ENCODE peak calls at places on chromosomes 12 and 14, in four cellular contexts. Z, J, G and I are unnamed samples.

GRCh38 chr12:85755760-85756159 is 80.4 kb downstream of the RASSF9 start:
- DNase-seq in Z (no peak), J (peak; percentile 86), G (no peak), I (peak; percentile 45)

GRCh38 chr14:60151715-60152114 is 13.5 kb downstream of the DHRS7 start:
- DNase-seq in G (peak; percentile 86), Z (peak; percentile 90), J (peak; percentile 94), I (peak; percentile 97)

GRCh38 chr14:65588426-65589140 is 176.1 kb downstream of the FUT8 start:
- DNase-seq in Z (no peak), G (no peak), J (no peak), I (no peak)

GRCh38 chr12:54689984-54690383 is 41.8 kb upstream of the DCD start:
- DNase-seq in G (no peak), Z (no peak), J (no peak), I (peak; percentile 9)

GRCh38 chr14:44649056-44649455 is 142.0 kb upstream of the FSCB start:
- DNase-seq in J (no peak), G (no peak), Z (no peak), I (no peak)

GRCh38 chr12:115761784-115762183 is 515.7 kb downstream of the MED13L start:
- DNase-seq in G (no peak), Z (no peak), J (no peak), I (no peak)

GRCh38 chr12:54859502-54859901 is 5.2 kb downstream of the MUCL1 start:
- DNase-seq in G (no peak), J (no peak), Z (no peak), I (no peak)

GRCh38 chr12:98490491-98491453 is 24.6 kb upstream of the TMPO start:
- DNase-seq in G (peak; percentile 86), Z (peak; percentile 96), J (peak; percentile 75), I (peak; percentile 86)

GRCh38 chr12:92070864-92071445 is 74.7 kb downstream of the BTG1 start:
- DNase-seq in Z (no peak), G (no peak), J (no peak), I (no peak)

GRCh38 chr12:82299617-82300016 is 58.6 kb downstream of the CCDC59 start:
- DNase-seq in G (no peak), Z (no peak), J (peak; percentile 8), I (peak; percentile 28)

GRCh38 chr14:70638416-70638815 is 3.3 kb upstream of the TTC9 start:
- DNase-seq in G (no peak), Z (no peak), J (no peak), I (no peak)

GRCh38 chr14:21024668-21025373 is at the start of gene NDRG2:
- DNase-seq in G (peak; percentile 87), J (no peak), Z (peak; percentile 72), I (peak; percentile 37)

GRCh38 chr14:100818221-100818699 is 7.7 kb upstream of the MEG3 start:
- DNase-seq in J (no peak), G (no peak), Z (no peak), I (no peak)

GRCh38 chr14:28142400-28143015 is 624.1 kb upstream of the FOXG1 start:
- DNase-seq in Z (no peak), J (peak; percentile 1), G (no peak), I (no peak)

DNA sequence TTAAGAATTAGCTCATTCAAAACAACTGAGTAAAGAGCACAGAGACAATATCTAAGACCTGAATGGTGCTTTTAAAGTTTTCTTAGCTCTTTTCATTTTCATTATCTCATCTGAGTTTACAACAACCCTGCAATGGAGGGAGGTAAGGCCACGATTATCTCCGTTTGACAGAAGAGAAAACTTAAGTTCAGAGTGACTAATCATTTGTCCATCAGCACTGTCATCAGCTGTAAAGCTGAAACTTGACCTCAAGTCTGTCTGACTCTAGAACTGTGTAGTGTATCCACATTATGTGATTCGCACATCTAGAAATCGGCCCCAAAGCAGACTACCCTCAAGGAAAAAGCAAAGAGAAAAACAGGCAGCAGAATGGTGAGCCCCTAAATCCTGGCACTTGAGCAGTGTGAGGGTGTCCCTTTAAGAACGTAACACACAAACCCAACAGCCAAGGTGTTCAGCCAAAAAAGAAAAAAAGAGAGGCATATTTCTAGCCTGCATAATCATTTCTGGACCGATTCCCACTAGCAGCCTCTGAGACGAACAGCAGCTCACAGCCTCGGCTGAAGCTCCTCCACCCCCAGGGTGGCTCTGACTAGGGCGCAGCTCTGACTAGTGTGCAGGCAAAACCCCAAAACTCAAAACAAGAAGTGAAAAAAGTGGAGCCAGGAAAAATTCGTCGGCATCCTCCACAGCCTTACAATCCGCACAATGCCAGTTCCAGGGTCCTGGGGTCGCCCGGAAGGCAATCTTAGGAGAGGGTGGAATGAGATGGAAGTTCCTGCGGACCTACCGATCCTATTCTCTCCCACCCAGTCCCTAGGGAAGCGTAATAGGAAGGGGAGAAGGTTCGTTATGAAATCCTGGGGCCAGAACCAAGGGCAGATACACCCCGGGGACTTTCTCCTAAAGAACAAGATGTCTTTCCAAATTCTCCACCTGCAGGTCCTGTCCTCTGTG is 1.5 kb downstream of the STXBP6 start:
- DNase-seq in Z (peak; percentile 73), J (peak; percentile 48), G (no peak), I (peak; percentile 97)
- H3K4me3 ChIP-seq in Z (peak overlapping the region; percentile 74), J (no peak overlapping the region), G (peak overlapping the region; percentile 71), I (peak overlapping the region; percentile 87)

GRCh38 chr14:94267352-94267751 is 25.7 kb downstream of the SERPINA10 start:
- DNase-seq in Z (no peak), J (no peak), G (no peak), I (no peak)
- H3K4me3 ChIP-seq in Z (no peak overlapping the region), J (no peak overlapping the region), G (no peak overlapping the region), I (no peak overlapping the region)

DNA sequence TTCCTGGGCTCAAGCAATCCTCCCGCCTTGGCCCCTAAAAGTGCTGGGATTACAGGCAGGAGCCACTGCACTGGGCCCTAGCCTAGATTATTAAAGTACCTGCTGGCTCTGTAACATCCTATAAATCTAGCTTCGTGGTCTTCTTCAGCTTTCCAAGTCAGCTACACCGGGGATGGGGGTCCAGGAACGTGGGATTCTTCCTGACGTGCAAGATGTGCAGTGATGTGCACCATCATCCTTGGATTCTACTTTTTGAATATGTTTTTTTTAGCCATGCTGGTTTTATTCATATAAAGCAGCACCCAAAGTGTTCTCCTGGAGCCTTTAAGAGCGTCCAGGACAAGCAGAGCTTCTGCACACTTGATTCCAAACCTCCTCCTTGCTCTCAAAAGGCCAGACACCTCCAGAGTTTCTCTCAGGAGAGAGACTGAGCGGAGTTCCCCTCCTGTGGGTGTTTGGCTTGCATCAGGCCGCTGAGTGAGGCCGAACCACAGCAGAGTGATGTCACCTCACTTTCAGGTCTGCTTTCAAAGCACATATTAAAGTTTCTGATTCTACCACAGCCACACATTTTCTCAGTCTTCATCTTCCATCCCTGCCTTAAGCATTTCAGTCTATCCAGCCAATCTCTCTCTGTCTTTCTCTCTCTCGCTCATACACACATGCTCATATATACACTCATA is 33.4 kb downstream of the VCPKMT start:
- DNase-seq in G (no peak), J (peak; percentile 76), Z (no peak), I (no peak)
- H3K4me3 ChIP-seq in G (no peak overlapping the region), J (no peak overlapping the region), Z (no peak overlapping the region), I (no peak overlapping the region)

DNA sequence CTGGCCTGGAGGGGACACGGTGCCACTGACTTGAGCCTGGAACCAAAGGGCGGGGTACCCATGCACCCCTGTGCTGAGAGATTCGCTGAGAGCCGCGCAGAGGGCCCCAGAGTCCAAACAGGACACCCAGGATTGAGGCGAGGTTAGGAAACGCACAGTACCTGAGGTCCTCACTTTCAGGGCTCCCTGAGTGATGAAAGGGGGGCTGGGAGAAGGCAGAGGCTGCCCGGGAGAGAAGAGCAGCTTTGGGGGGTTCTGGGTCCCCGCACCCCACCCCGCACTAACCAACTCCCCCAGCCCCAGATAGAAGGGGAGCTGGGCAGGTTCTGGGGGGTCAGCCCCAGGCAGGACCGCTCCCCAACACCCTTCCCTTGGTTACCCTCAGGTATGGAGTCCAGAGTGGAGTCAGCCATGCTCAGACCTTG is 14.5 kb upstream of the ANKRD9 start:
- DNase-seq in G (no peak), Z (no peak), J (no peak), I (no peak)
- H3K4me3 ChIP-seq in G (peak overlapping the region; percentile 75), Z (peak overlapping the region; percentile 66), J (peak overlapping the region; percentile 18), I (peak overlapping the region; percentile 76)

GRCh38 chr12:123896786-123897185 is 75.8 kb downstream of the CCDC92 start:
- DNase-seq in G (no peak), Z (no peak), J (no peak), I (peak; percentile 84)
- H3K4me3 ChIP-seq in G (no peak overlapping the region), Z (no peak overlapping the region), J (no peak overlapping the region), I (peak overlapping the region; percentile 65)